ENCODE peak calls at places on chromosomes 7 and 10, in ten cellular contexts. F, U, Q, H, Z, N, E, P, W and I are unnamed samples.

GRCh38 chr7:149048805-149049204 is 20.5 kb upstream of the PDIA4 start:
- DNase-seq in P (no peak), F (no peak), E (no peak), N (no peak), H (no peak), Z (no peak), W (no peak), Q (no peak), U (no peak), I (no peak)

GRCh38 chr10:15824498-15824897 is 35.8 kb downstream of the MINDY3 start:
- DNase-seq in N (no peak), H (no peak), U (no peak), W (no peak), Z (no peak), Q (peak; percentile 9), F (no peak), P (no peak), E (no peak), I (no peak)

GRCh38 chr7:130566168-130566897 is 74.4 kb downstream of the MEST start:
- DNase-seq in E (peak; percentile 94), Z (no peak), N (no peak), U (no peak), F (no peak), P (peak; percentile 87), W (no peak), Q (no peak), H (peak; percentile 17), I (no peak)

GRCh38 chr7:114889646-114890285 is 32.1 kb upstream of the MDFIC start:
- DNase-seq in E (peak; percentile 90), Z (peak; percentile 75), U (no peak), H (no peak), W (peak; percentile 97), N (no peak), P (no peak), Q (peak; percentile 92), F (no peak), I (no peak)

GRCh38 chr7:2109936-2110585 is 122.7 kb downstream of the MAD1L1 start:
- DNase-seq in Z (peak; percentile 86), F (peak; percentile 75), E (peak; percentile 94), U (no peak), W (peak; percentile 94), P (no peak), H (peak; percentile 54), Q (peak; percentile 83), N (no peak), I (no peak)

GRCh38 chr7:130875265-130875741 is 141.3 kb upstream of the KLF14 start:
- DNase-seq in F (peak; percentile 85), P (peak; percentile 47), W (no peak), E (no peak), U (peak; percentile 69), Z (no peak), H (no peak), Q (peak; percentile 78), N (no peak), I (no peak)

GRCh38 chr10:14470920-14471319 is 140.2 kb upstream of the FRMD4A start:
- DNase-seq in H (no peak), E (no peak), P (no peak), Z (no peak), U (no peak), W (no peak), N (no peak), Q (no peak), F (no peak), I (no peak)

GRCh38 chr7:107505997-107506682 is 36.3 kb downstream of the GPR22 start:
- DNase-seq in U (no peak), E (no peak), F (peak; percentile 64), P (no peak), W (no peak), H (no peak), Q (no peak), Z (peak; percentile 83), N (no peak), I (no peak)

GRCh38 chr7:129298268-129298893 is 73.6 kb downstream of the AHCYL2 start:
- DNase-seq in Z (no peak), E (peak; percentile 34), H (peak; percentile 25), Q (peak; percentile 49), U (peak; percentile 59), P (no peak), F (peak; percentile 55), N (peak; percentile 30), W (peak; percentile 26), I (peak; percentile 36)

GRCh38 chr7:55280031-55280454 is 85.1 kb upstream of the LANCL2 start:
- DNase-seq in E (peak; percentile 57), N (peak; percentile 53), Q (peak; percentile 73), W (peak; percentile 59), U (peak; percentile 71), F (peak; percentile 84), H (peak; percentile 36), P (peak; percentile 24), Z (peak; percentile 74), I (peak; percentile 63)

DNA sequence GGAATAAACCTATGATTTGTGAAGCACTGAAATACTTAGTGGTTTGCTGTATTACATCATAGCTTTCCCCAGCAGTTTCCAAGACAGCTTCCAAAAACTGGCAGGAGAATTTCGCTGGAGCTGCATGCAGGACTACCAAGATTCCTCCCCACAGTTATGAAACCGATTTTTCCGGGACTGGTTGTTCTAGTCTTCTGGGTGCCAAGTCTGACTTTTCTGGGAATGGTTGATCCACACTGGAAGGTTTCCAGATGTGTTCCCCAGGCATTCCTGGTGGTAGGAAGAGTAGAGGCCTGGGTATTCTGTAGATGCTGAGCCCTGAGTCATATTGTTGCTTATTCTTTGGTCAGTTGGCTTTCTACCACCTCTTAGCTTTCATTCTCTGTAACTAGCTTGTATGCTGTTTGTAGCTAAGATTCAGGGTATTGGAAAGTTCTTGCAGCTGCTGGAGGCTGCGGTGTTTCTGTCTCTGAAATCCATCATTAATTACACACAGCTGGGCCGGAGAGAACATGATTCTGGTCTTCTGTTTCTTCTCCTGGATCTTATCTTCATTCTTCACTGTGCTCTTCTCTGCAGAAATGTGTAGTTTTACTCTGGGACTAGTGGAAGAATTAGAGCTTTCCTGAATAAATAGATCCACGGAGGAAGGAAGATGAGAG is 6.3 kb downstream of the ABCC2 start:
- DNase-seq in U (no peak), W (no peak), E (no peak), Q (no peak), F (no peak), Z (no peak), P (no peak), N (peak; percentile 74), H (peak; percentile 32), I (no peak)
- TF ChIP-seq CTCF in U (no peak), W (no peak), E (no peak), Q (no peak), F (no peak), Z (no peak), P (no peak), N (no peak), H (no peak), I (no peak)

GRCh38 chr7:49894543-49894942 is 121.1 kb downstream of the VWC2 start:
- DNase-seq in F (no peak), H (no peak), W (no peak), P (peak; percentile 45), U (no peak), N (no peak), E (no peak), Q (no peak), Z (no peak), I (no peak)

GRCh38 chr7:49893131-49893530 is 119.7 kb downstream of the VWC2 start:
- DNase-seq in U (no peak), W (no peak), F (no peak), Z (no peak), N (no peak), Q (no peak), H (no peak), P (no peak), E (no peak), I (no peak)

GRCh38 chr7:49892473-49892872 is 119.0 kb downstream of the VWC2 start:
- DNase-seq in H (no peak), Z (no peak), N (no peak), U (no peak), P (no peak), E (no peak), Q (no peak), F (no peak), W (no peak), I (no peak)
- TF ChIP-seq CTCF in H (no peak), Z (no peak), N (no peak), U (no peak), P (no peak), E (no peak), Q (no peak), F (no peak), W (no peak), I (no peak)

GRCh38 chr7:5284304-5285281 is 1.9 kb downstream of the SLC29A4 start:
- DNase-seq in U (peak; percentile 74), Q (peak; percentile 84), F (peak; percentile 77), E (no peak), Z (peak; percentile 52), W (peak; percentile 54), N (no peak), H (no peak), P (no peak), I (no peak)
- TF ChIP-seq CTCF in U (no peak), Q (peak; percentile 60), F (peak; percentile 30), E (peak; percentile 56), Z (no peak), W (peak; percentile 32), N (no peak), H (no peak), P (no peak), I (no peak)

GRCh38 chr10:72045586-72045985 is 42.8 kb downstream of the SPOCK2 start:
- DNase-seq in W (no peak), E (no peak), N (no peak), U (no peak), P (no peak), H (no peak), Z (no peak), F (no peak), Q (no peak), I (no peak)

GRCh38 chr10:72048450-72049124 is 39.8 kb downstream of the SPOCK2 start:
- DNase-seq in U (peak; percentile 92), N (peak; percentile 95), F (peak; percentile 95), Z (peak; percentile 88), Q (peak; percentile 92), P (peak; percentile 91), W (peak; percentile 91), E (peak; percentile 92), H (peak; percentile 90), I (peak; percentile 96)

GRCh38 chr10:72041491-72041890 is 46.9 kb downstream of the SPOCK2 start:
- DNase-seq in Z (no peak), U (no peak), F (no peak), Q (no peak), N (no peak), P (no peak), E (no peak), W (no peak), H (no peak), I (no peak)

GRCh38 chr10:72043016-72043834 is 45.1 kb downstream of the SPOCK2 start:
- DNase-seq in P (no peak), E (no peak), F (no peak), U (no peak), N (no peak), W (no peak), Q (no peak), Z (peak; percentile 65), H (no peak), I (no peak)

DNA sequence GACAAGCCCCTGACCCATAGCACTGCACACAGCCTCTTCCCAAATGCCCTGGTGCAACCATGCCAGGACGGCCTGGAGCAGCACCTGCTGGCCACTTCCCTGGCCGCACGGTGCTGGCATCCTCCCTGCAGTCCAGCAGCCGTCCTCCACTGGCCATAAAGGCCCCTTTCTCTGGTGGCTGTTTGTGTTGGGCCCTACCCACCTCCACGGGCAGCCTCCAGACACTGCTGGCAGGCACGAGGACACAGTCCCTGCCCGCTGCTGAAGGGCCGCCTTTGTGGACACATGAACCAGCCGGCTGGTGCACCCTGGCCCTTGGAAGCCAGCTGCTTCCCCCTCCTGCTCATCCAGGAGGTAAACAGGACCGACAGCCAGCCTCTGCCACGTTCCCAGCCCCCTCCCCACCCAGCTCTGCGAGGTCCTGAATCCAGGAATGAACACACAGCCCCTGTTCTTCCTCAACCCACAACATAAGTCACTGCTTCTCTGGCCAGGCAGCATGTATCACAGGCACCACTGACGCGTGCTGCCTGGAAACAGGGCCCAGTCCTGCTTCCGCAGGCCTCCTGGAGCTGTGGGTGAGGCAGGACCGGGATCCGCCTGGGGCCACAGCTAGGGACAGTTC is 43.8 kb downstream of the SPOCK2 start:
- DNase-seq in F (peak; percentile 64), U (no peak), W (no peak), Z (no peak), P (peak; percentile 42), E (no peak), Q (peak; percentile 43), N (peak; percentile 54), H (peak; percentile 50), I (no peak)
- TF ChIP-seq CTCF in F (peak; percentile 48), U (no peak), W (peak; percentile 66), Z (peak; percentile 29), P (peak; percentile 75), E (peak; percentile 64), Q (peak; percentile 11), N (peak; percentile 57), H (peak; percentile 65), I (no peak)